ENCODE peak calls at places on chromosomes 3 and 15, in five cellular contexts. One of them, this sample, is unnamed.
A peak's percentile ranks its signal among the peaks of the same experiment; 100 is the strongest.

GRCh38 chr3:11845661-11846060 is 1.0 kb downstream of the TAMM41 start:
- DNase-seq in non-pigmented ciliary epithelial cell: no peak
- DNase-seq in M059J: no peak
- DNase-seq in H4: no peak
- DNase-seq in fibroblast of mammary gland: no peak
- DNase-seq in this sample: no peak

GRCh38 chr15:71889947-71890346 is 79.6 kb downstream of the NR2E3 start:
- DNase-seq in non-pigmented ciliary epithelial cell: no peak
- DNase-seq in H4: no peak
- DNase-seq in M059J: no peak
- DNase-seq in fibroblast of mammary gland: no peak
- DNase-seq in this sample: no peak

GRCh38 chr3:52046186-52046913 is 10.0 kb downstream of the DUSP7 start:
- DNase-seq in fibroblast of mammary gland: peak; percentile 96
- DNase-seq in M059J: peak; percentile 97
- DNase-seq in H4: peak; percentile 72
- DNase-seq in non-pigmented ciliary epithelial cell: peak; percentile 94
- DNase-seq in this sample: peak; percentile 63

GRCh38 chr3:170815340-170815739 is 54.7 kb downstream of the RPL22L1 start:
- DNase-seq in non-pigmented ciliary epithelial cell: no peak
- DNase-seq in fibroblast of mammary gland: no peak
- DNase-seq in H4: peak; percentile 67
- DNase-seq in M059J: peak; percentile 32
- DNase-seq in this sample: peak; percentile 37

GRCh38 chr15:95304874-95305271 is 1025.6 kb upstream of the NR2F2 start:
- DNase-seq in M059J: no peak
- DNase-seq in fibroblast of mammary gland: no peak
- DNase-seq in H4: no peak
- DNase-seq in non-pigmented ciliary epithelial cell: no peak
- DNase-seq in this sample: no peak

GRCh38 chr15:45276851-45277250 is 24.8 kb downstream of the SLC28A2 start:
- DNase-seq in fibroblast of mammary gland: peak; percentile 47
- DNase-seq in non-pigmented ciliary epithelial cell: no peak
- DNase-seq in M059J: peak; percentile 55
- DNase-seq in H4: peak; percentile 37
- DNase-seq in this sample: peak; percentile 45

GRCh38 chr3:126308394-126309125 is 48.6 kb downstream of the KLF15 start:
- DNase-seq in non-pigmented ciliary epithelial cell: no peak
- DNase-seq in H4: no peak
- DNase-seq in M059J: no peak
- DNase-seq in fibroblast of mammary gland: no peak
- DNase-seq in this sample: no peak

GRCh38 chr15:41238100-41238499 is 7.0 kb downstream of the CHP1 start:
- DNase-seq in fibroblast of mammary gland: no peak
- DNase-seq in M059J: no peak
- DNase-seq in H4: no peak
- DNase-seq in non-pigmented ciliary epithelial cell: no peak
- DNase-seq in this sample: no peak

GRCh38 chr3:190182418-190183043 is 61.8 kb upstream of the P3H2 start:
- DNase-seq in H4: no peak
- DNase-seq in fibroblast of mammary gland: peak; percentile 74
- DNase-seq in non-pigmented ciliary epithelial cell: no peak
- DNase-seq in M059J: no peak
- DNase-seq in this sample: no peak

GRCh38 chr3:122305818-122306621 is 19.0 kb upstream of the CSTA start:
- DNase-seq in M059J: peak; percentile 25
- DNase-seq in non-pigmented ciliary epithelial cell: no peak
- DNase-seq in H4: no peak
- DNase-seq in fibroblast of mammary gland: peak; percentile 8
- DNase-seq in this sample: no peak

GRCh38 chr3:110521019-110521418 is 550.6 kb upstream of the NECTIN3 start:
- DNase-seq in non-pigmented ciliary epithelial cell: peak; percentile 89
- DNase-seq in fibroblast of mammary gland: peak; percentile 95
- DNase-seq in M059J: peak; percentile 87
- DNase-seq in H4: peak; percentile 75
- DNase-seq in this sample: no peak

GRCh38 chr15:76312540-76313174 is 1.4 kb upstream of the ETFA start:
- DNase-seq in H4: peak; percentile 83
- DNase-seq in M059J: peak; percentile 65
- DNase-seq in non-pigmented ciliary epithelial cell: no peak
- DNase-seq in fibroblast of mammary gland: peak; percentile 43
- DNase-seq in this sample: peak; percentile 15

GRCh38 chr15:29968099-29968892 is 114.5 kb upstream of the GOLGA8J start:
- DNase-seq in fibroblast of mammary gland: no peak
- DNase-seq in non-pigmented ciliary epithelial cell: no peak
- DNase-seq in H4: no peak
- DNase-seq in M059J: peak; percentile 17
- DNase-seq in this sample: no peak

GRCh38 chr3:81808900-81809299 is 47.5 kb upstream of the GBE1 start:
- DNase-seq in H4: no peak
- DNase-seq in M059J: no peak
- DNase-seq in non-pigmented ciliary epithelial cell: no peak
- DNase-seq in fibroblast of mammary gland: no peak
- DNase-seq in this sample: no peak